ENCODE peak calls at places on chromosomes 3 and 15, in six cellular contexts. L is GM23248; M is pancreas; O is right lobe of liver; G is naive thymus-derived CD4-positive, alpha-beta T cell; R is Peyer's patch. V is an unnamed sample.

GRCh38 chr3:129563332-129563731 is 20.4 kb downstream of the H1-8 start:
- DNase-seq in L (no peak), M (no peak), O (no peak), G (no peak), R (no peak), V (no peak)

GRCh38 chr15:39248204-39248603 is 332.7 kb upstream of the THBS1 start:
- DNase-seq in L (peak; percentile 89), M (no peak), O (peak; percentile 41), G (no peak), R (no peak), V (no peak)

GRCh38 chr3:174786825-174787224 is 72.3 kb upstream of the NAALADL2 start:
- DNase-seq in L (no peak), M (no peak), O (no peak), G (no peak), R (no peak), V (no peak)

GRCh38 chr3:44418549-44418948 is 58.9 kb downstream of the ZNF445 start:
- DNase-seq in L (no peak), M (no peak), O (no peak), G (no peak), R (no peak), V (no peak)

GRCh38 chr3:160840590-160840989 is 84.6 kb downstream of the PPM1L start:
- DNase-seq in L (no peak), M (no peak), O (no peak), G (no peak), R (no peak), V (no peak)

GRCh38 chr3:120432105-120432860 is 18.5 kb downstream of the FSTL1 start:
- DNase-seq in L (peak; percentile 62), M (no peak), O (no peak), G (no peak), R (no peak), V (no peak)

GRCh38 chr3:197942956-197943556 is 6.9 kb upstream of the RPL35A start:
- DNase-seq in L (peak; percentile 68), M (no peak), O (no peak), G (no peak), R (no peak), V (no peak)

GRCh38 chr3:126345641-126346460 is 11.4 kb downstream of the KLF15 start:
- DNase-seq in L (no peak), M (peak; percentile 20), O (no peak), G (peak; percentile 3), R (peak; percentile 41), V (no peak)

GRCh38 chr15:66830358-66830757 is 128.3 kb downstream of the SMAD6 start:
- DNase-seq in L (peak; percentile 95), M (no peak), O (no peak), G (no peak), R (no peak), V (no peak)

GRCh38 chr3:162295323-162295983 is 798.8 kb downstream of the OTOL1 start:
- DNase-seq in L (peak; percentile 92), M (no peak), O (no peak), G (no peak), R (no peak), V (no peak)

GRCh38 chr3:157447026-157447694 is 10.5 kb downstream of the PTX3 start:
- DNase-seq in L (peak; percentile 78), M (no peak), O (no peak), G (no peak), R (no peak), V (no peak)

DNA sequence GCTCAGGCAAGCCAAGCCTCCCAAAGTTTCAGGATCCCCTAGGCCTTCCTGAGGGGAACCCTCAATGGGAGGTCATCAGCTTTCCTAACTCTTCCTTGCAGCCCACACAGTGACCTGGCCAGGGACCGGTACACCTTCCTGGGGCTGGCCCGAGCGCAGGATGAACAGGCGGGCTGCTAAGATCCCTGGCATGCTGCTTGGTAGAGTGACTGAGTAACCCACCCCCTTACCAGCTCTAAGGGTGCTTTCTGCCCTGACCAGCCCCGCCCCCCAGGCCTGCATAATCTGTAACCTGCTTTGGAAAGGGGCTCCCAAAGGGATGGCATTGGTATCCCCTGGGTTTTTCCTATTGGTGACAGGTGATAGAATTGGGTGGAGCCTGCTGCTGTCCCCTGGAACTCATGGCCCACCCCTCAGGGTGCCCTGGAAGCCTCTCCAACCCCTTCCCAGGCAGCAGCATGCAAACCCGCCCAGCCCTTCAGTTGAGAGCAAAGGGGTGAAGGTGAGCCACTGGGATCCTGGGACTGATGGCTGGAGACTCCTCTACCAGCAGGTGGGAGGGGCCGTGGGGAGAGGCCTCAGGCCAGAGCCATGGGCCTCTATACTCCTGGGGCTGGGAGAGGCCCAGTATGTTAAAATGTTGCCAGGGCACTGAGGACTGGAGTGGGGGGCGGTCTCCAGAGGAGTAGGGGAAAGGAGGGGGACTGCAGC is 11.0 kb upstream of the KIF7 start:
- DNase-seq in L (no peak), M (no peak), O (no peak), G (no peak), R (no peak), V (no peak)
- H3K4me3 ChIP-seq in L (peak overlapping the region; percentile 53), M (no peak overlapping the region), O (no peak overlapping the region), G (no peak overlapping the region), R (no peak overlapping the region), V (peak overlapping the region; percentile 25)

GRCh38 chr3:28761380-28761779 is 412.8 kb upstream of the AZI2 start:
- DNase-seq in L (no peak), M (no peak), O (no peak), G (no peak), R (no peak), V (no peak)
- H3K4me3 ChIP-seq in L (no peak overlapping the region), M (no peak overlapping the region), O (no peak overlapping the region), G (no peak overlapping the region), R (no peak overlapping the region), V (no peak overlapping the region)

DNA sequence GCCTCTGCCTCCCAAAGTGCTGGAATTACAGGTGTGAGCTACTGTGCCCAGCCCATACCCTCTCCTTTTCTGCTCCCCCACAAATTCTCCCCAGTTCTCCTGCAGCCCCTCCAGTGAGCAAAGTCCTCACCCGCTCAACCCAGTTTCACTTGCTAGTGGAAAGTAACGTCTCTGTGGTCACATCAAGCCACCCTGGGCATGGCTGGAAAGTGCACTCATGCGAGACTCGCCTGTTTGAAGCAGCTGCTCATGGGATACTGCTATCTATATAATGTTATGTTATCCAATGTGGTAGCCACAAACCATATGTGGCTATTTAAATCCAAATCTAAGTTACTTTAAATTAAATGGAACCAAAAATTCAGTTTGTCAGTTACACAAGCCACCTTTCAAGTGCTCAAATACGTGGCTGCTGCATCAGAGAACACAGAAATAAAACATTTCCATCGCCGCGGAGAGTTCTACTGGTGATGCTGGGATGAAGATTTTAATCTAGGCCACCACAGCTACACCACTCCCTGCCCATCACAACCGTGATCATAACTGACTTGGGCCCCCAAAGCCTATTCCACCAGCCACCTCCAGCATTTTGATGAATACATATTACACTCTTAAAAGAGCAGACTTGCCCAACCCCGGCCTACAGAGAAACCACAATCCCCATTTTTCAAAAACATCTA is 119.4 kb downstream of the LIPC start:
- DNase-seq in L (no peak), M (no peak), O (no peak), G (no peak), R (no peak), V (no peak)
- H3K4me3 ChIP-seq in L (peak overlapping the region; percentile 57), M (no peak overlapping the region), O (no peak overlapping the region), G (no peak overlapping the region), R (no peak overlapping the region), V (no peak overlapping the region)

DNA sequence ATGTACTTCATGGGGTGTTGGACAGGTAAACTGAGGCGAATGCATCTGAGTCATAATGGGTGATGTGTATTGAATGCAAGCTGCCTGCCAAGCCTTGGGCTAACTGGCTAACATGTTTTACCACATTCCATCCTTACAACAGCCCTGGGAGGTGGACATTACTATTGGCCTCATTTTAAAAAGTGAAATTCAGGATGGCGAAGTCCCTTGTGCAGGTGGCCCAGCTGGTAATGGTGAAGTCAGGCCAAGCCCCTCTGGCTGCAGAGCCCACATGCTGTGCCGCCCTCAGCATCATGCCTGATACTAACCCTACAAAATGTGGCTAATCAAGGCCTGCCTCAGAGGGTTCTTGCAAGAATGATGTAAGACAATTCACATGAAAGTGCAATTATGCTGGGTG is 60.0 kb upstream of the CHD2 start:
- DNase-seq in L (no peak), M (no peak), O (no peak), G (no peak), R (no peak), V (peak; percentile 39)
- H3K4me3 ChIP-seq in L (no peak overlapping the region), M (no peak overlapping the region), O (no peak overlapping the region), G (no peak overlapping the region), R (no peak overlapping the region), V (no peak overlapping the region)